ENCODE peak calls at places on chromosomes 11 and 22, in six cellular contexts. D is WTC11, O is ascending aorta, R is hepatic stellate cell, G is activated T-cell treated with anti-CD3 and anti-CD28 coated beads for 1 hour, B is B cell. P is an unnamed sample.

GRCh38 chr11:120068114-120068573 is 69.8 kb downstream of the TRIM29 start:
- DNase-seq in D (no peak), O (peak; percentile 15), R (no peak), G (no peak), B (no peak), P (peak; percentile 35)

GRCh38 chr22:23248583-23248982 is 68.3 kb downstream of the BCR start:
- DNase-seq in D (no peak), O (no peak), R (no peak), G (no peak), B (no peak), P (peak; percentile 39)

GRCh38 chr11:40274017-40274416 is 1185.4 kb downstream of the LRRC4C start:
- DNase-seq in D (no peak), O (no peak), R (no peak), G (no peak), B (no peak), P (no peak)

GRCh38 chr11:77202941-77203900 is 75.2 kb downstream of the MYO7A start:
- DNase-seq in D (peak; percentile 9), O (peak; percentile 61), R (no peak), G (no peak), B (no peak), P (no peak)

GRCh38 chr11:116168459-116168787 is 604.4 kb downstream of the BUD13 start:
- DNase-seq in D (no peak), O (peak; percentile 18), R (no peak), G (no peak), B (no peak), P (no peak)

GRCh38 chr11:44848203-44848962 is 102.3 kb downstream of the TP53I11 start:
- DNase-seq in D (no peak), O (no peak), R (no peak), G (no peak), B (no peak), P (no peak)

GRCh38 chr11:43557553-43558031 is 122.9 kb upstream of the HSD17B12 start:
- DNase-seq in D (no peak), O (no peak), R (no peak), G (no peak), B (no peak), P (no peak)

GRCh38 chr11:132072880-132073213 is 702.4 kb downstream of the NTM start:
- DNase-seq in D (no peak), O (no peak), R (peak; percentile 28), G (no peak), B (no peak), P (no peak)

GRCh38 chr22:35559354-35560005 is 18.8 kb downstream of the RASD2 start:
- DNase-seq in D (no peak), O (no peak), R (no peak), G (no peak), B (no peak), P (no peak)

GRCh38 chr11:36451045-36451444 is 59.0 kb downstream of the TRAF6 start:
- DNase-seq in D (no peak), O (no peak), R (no peak), G (no peak), B (no peak), P (no peak)

GRCh38 chr11:78050964-78051831 is 12.5 kb upstream of the THRSP start:
- DNase-seq in D (peak; percentile 50), O (no peak), R (peak; percentile 69), G (no peak), B (no peak), P (no peak)

GRCh38 chr11:72634472-72635095 is 39.6 kb downstream of the PDE2A start:
- DNase-seq in D (no peak), O (no peak), R (no peak), G (no peak), B (no peak), P (peak; percentile 41)

GRCh38 chr11:120034881-120035620 is 102.9 kb downstream of the TRIM29 start:
- DNase-seq in D (no peak), O (peak; percentile 16), R (no peak), G (no peak), B (no peak), P (no peak)

GRCh38 chr11:61510980-61511373 is 2.4 kb downstream of the LRRC10B start:
- DNase-seq in D (no peak), O (no peak), R (no peak), G (no peak), B (no peak), P (no peak)

GRCh38 chr22:25113316-25113721 is 86.3 kb upstream of the CRYBB3 start:
- DNase-seq in D (no peak), O (no peak), R (no peak), G (no peak), B (no peak), P (peak; percentile 84)

GRCh38 chr11:83222499-83222898 is 29.0 kb downstream of the ANKRD42 start:
- DNase-seq in D (no peak), O (no peak), R (no peak), G (no peak), B (no peak), P (no peak)

GRCh38 chr22:42872821-42873220 is 15.7 kb upstream of the ARFGAP3 start:
- DNase-seq in D (no peak), O (no peak), R (no peak), G (no peak), B (no peak), P (no peak)

P was measured in dermis blood vessel endothelial cell.